ENCODE peak calls at places on chromosomes 2 and 18, in four cellular contexts. K is Calu3, O is tibial nerve, T is ovary. Z is an unnamed sample.

GRCh38 chr2:110858135-110858737 is 125.9 kb downstream of the ACOXL start:
- DNase-seq in T (no peak), O (no peak), K (no peak), Z (no peak)

GRCh38 chr18:43484710-43485109 is 207.4 kb upstream of the SYT4 start:
- DNase-seq in T (no peak), K (peak), O (no peak), Z (no peak)

GRCh38 chr2:234955091-234955511 is 3.3 kb downstream of the SH3BP4 start:
- DNase-seq in O (no peak), T (no peak), K (no peak), Z (no peak)

GRCh38 chr2:171210864-171211431 is 50.3 kb upstream of the TLK1 start:
- DNase-seq in O (no peak), K (no peak), T (no peak), Z (no peak)

GRCh38 chr2:136384541-136385303 is 266.8 kb upstream of the CXCR4 start:
- DNase-seq in T (no peak), K (peak), O (peak), Z (no peak)

GRCh38 chr2:236536727-236537398 is 32.8 kb upstream of the ACKR3 start:
- DNase-seq in O (no peak), T (no peak), K (no peak), Z (no peak)

GRCh38 chr2:73730810-73731209 is 6.3 kb downstream of the TPRKB start:
- DNase-seq in O (no peak), K (no peak), T (peak), Z (no peak)

GRCh38 chr2:167863377-167863776 is 384.0 kb downstream of the STK39 start:
- DNase-seq in T (no peak), K (no peak), O (no peak), Z (no peak)

GRCh38 chr2:72109904-72110303 is 37.8 kb downstream of the CYP26B1 start:
- DNase-seq in T (no peak), K (no peak), O (no peak), Z (no peak)

GRCh38 chr2:149037851-149038250 is 648 bp upstream of the LYPD6B start:
- DNase-seq in T (no peak), O (no peak), K (peak), Z (no peak)

GRCh38 chr2:119106301-119106897 is 52.2 kb downstream of the C1QL2 start:
- DNase-seq in K (peak), O (no peak), T (peak), Z (peak)

GRCh38 chr2:74516070-74516633 is 1.9 kb downstream of the TLX2 start:
- DNase-seq in T (no peak), O (no peak), K (no peak), Z (no peak)

GRCh38 chr2:225270861-225271260 is 128.6 kb upstream of the NYAP2 start:
- DNase-seq in O (peak), T (no peak), K (peak), Z (no peak)

GRCh38 chr2:104518256-104518655 is 335.7 kb upstream of the POU3F3 start:
- DNase-seq in O (no peak), K (no peak), T (no peak), Z (no peak)

GRCh38 chr2:174664084-174664759 is 66.6 kb upstream of the WIPF1 start:
- DNase-seq in K (no peak), T (no peak), O (no peak), Z (no peak)

GRCh38 chr2:219250044-219250781 is 2.8 kb upstream of the TUBA4B start:
- DNase-seq in K (no peak), O (no peak), T (no peak), Z (no peak)

GRCh38 chr2:29273004-29273703 is 157.9 kb downstream of the CLIP4 start:
- DNase-seq in K (no peak), T (no peak), O (no peak), Z (no peak)

GRCh38 chr2:47456851-47457250 is 53.9 kb downstream of the MSH2 start:
- DNase-seq in O (no peak), T (no peak), K (no peak), Z (no peak)

GRCh38 chr18:75489493-75490190 is 62.1 kb upstream of the SMIM21 start:
- DNase-seq in K (no peak), O (peak), T (peak), Z (no peak)

GRCh38 chr2:86048888-86049287 is 56.8 kb downstream of the POLR1A start:
- DNase-seq in K (no peak), T (peak), O (no peak), Z (no peak)

GRCh38 chr2:217475791-217476190 is 527.0 kb downstream of the TNS1 start:
- DNase-seq in O (no peak), T (no peak), K (no peak), Z (no peak)

GRCh38 chr2:240310201-240310600 is 125.3 kb upstream of the GPC1 start:
- DNase-seq in O (no peak), K (no peak), T (no peak), Z (no peak)

GRCh38 chr18:51391731-51392130 is 194.2 kb upstream of the MEX3C start:
- DNase-seq in K (no peak), T (no peak), O (no peak), Z (no peak)

GRCh38 chr2:181772777-181773176 is 92.5 kb upstream of the NEUROD1 start:
- DNase-seq in K (no peak), O (no peak), T (no peak), Z (no peak)

GRCh38 chr2:9199716-9200633 is 6.6 kb upstream of the ASAP2 start:
- DNase-seq in K (no peak), T (no peak), O (no peak), Z (no peak)

GRCh38 chr18:24590946-24591345 is 130.5 kb downstream of the HRH4 start:
- DNase-seq in T (no peak), K (no peak), O (no peak), Z (no peak)

GRCh38 chr2:112541315-112542122 is 746 bp upstream of the POLR1B start:
- DNase-seq in O (no peak), T (peak), K (peak), Z (peak)

GRCh38 chr2:17813015-17813741 is 3.1 kb upstream of the MSGN1 start:
- DNase-seq in O (no peak), T (no peak), K (no peak), Z (no peak)

GRCh38 chr2:203451686-203452085 is 83.4 kb downstream of the RAPH1 start:
- DNase-seq in T (no peak), K (no peak), O (no peak), Z (no peak)

GRCh38 chr18:2905802-2906521 is 59.2 kb downstream of the EMILIN2 start:
- DNase-seq in K (peak), T (peak), O (peak), Z (peak)

GRCh38 chr2:70371753-70372152 is 69.9 kb upstream of the FAM136A start:
- DNase-seq in K (no peak), T (no peak), O (no peak), Z (no peak)

GRCh38 chr2:163670929-163671328 is 64.9 kb downstream of the FIGN start:
- DNase-seq in O (no peak), T (no peak), K (no peak), Z (no peak)

GRCh38 chr2:64296150-64296500 is 151.9 kb upstream of the PELI1 start:
- DNase-seq in K (no peak), O (no peak), T (no peak), Z (no peak)

GRCh38 chr2:189370719-189371118 is 70.6 kb upstream of the WDR75 start:
- DNase-seq in K (no peak), T (no peak), O (no peak), Z (no peak)

DNA sequence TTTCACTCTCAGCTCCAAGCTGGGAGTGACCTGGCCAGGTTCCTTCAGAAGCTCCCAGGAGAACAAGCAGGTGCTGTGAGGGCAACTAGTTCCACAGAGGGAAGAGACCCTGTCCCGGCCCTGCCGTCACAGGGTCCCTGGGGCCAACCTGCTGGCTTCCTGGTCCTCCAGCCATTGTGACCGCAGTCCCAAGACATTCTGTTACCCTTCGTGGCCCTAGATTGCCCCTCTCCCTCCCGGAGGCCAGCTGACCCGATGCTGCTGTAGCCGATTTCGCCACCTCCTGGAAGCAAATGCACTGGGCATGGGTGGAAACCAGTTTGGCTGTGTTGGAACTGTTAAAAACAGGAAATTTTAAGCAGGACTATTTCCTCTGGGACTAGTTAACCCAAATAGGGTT is 55.4 kb downstream of the EPAS1 start:
- DNase-seq in T (no peak), K (no peak), O (no peak), Z (no peak)
- TF ChIP-seq CTCF in T (no peak), K (no peak), O (peak), Z (no peak)

GRCh38 chr2:196137271-196137670 is 34.1 kb downstream of the STK17B start:
- DNase-seq in K (no peak), T (no peak), O (no peak), Z (no peak)
- TF ChIP-seq CTCF in K (no peak), T (no peak), O (no peak), Z (no peak)

GRCh38 chr2:127530245-127531132 is 4.2 kb upstream of the IWS1 start:
- DNase-seq in T (no peak), O (no peak), K (no peak), Z (no peak)

GRCh38 chr2:127525692-127526141 is 572 bp downstream of the IWS1 start:
- DNase-seq in T (no peak), O (peak), K (no peak), Z (no peak)

GRCh38 chr2:127528487-127528886 is 2.2 kb upstream of the IWS1 start:
- DNase-seq in O (no peak), T (no peak), K (no peak), Z (no peak)

GRCh38 chr2:127526142-127526939 is at the start of gene IWS1:
- DNase-seq in K (peak), T (peak), O (peak), Z (peak)

GRCh38 chr2:127526940-127527804 is 883 bp upstream of the IWS1 start:
- DNase-seq in T (no peak), O (no peak), K (peak), Z (no peak)
- TF ChIP-seq CTCF in T (no peak), O (no peak), K (no peak), Z (no peak)

DNA sequence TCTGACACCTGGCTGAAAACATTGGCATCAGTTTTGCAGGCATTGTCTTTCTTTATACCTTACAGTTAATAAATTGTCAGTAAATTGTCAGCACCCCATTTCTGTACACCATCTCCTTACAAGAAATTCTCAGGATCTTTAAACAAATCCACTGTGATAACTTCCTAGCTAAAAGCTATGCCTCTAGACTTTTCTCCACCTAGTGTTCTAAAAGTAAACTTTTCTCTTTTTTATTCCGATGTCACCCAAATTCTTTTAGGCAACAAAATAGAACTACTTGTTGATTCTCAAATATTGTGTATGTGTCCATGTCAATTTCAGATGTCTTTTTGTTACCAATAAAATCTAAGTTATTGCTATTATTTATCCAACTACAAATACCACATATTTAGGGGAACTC is 617.4 kb upstream of the NRXN1 start:
- DNase-seq in T (no peak), O (no peak), K (no peak), Z (no peak)
- TF ChIP-seq CTCF in T (no peak), O (no peak), K (no peak), Z (peak)

GRCh38 chr2:131674174-131674507 is 146.5 kb downstream of the CCDC74A start:
- DNase-seq in T (no peak), K (no peak), O (no peak), Z (no peak)
- TF ChIP-seq CTCF in T (no peak), K (no peak), O (no peak), Z (no peak)

GRCh38 chr18:58527116-58528010 is 101.5 kb downstream of the ALPK2 start:
- DNase-seq in K (no peak), T (no peak), O (no peak), Z (no peak)

GRCh38 chr18:58525928-58526424 is 102.9 kb downstream of the ALPK2 start:
- DNase-seq in T (no peak), O (no peak), K (no peak), Z (no peak)

GRCh38 chr18:58525517-58525916 is 103.4 kb downstream of the ALPK2 start:
- DNase-seq in T (no peak), K (no peak), O (no peak), Z (no peak)

GRCh38 chr18:58528011-58528367 is 100.9 kb downstream of the ALPK2 start:
- DNase-seq in O (no peak), T (no peak), K (no peak), Z (no peak)

DNA sequence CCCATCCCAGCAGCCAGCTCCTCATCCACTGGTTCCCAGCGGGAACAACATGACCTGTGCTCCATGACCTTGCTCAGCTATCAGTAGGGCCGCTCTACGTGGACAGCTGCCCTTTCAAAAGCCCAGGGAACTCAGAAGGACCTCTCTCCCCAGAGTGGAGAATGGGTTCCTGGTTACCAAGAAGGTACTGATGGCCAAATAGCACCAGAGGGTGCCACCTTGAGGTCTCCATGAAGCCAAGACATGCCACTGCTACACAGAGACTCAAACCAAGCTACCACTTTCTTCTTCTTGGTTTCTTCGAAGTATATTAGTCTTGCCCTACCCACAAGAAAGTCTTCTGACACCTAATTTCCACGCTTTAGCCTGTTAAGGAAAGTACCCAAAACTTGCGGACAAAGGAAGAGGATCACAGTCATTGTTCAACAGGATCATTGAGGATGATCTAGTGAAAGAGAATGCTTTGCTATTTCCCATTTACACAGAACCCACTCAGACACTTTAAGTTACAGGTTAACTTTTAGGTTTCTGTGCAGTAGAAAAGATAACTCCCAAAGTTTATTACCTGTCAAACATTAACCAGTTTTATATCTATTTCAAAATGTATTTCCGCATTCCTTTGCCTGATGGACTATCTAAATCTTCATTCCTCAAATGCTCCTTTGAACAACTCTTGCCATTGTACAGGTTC is 102.3 kb downstream of the ALPK2 start:
- DNase-seq in O (no peak), T (no peak), K (no peak), Z (no peak)
- TF ChIP-seq CTCF in O (no peak), T (no peak), K (no peak), Z (no peak)

DNA sequence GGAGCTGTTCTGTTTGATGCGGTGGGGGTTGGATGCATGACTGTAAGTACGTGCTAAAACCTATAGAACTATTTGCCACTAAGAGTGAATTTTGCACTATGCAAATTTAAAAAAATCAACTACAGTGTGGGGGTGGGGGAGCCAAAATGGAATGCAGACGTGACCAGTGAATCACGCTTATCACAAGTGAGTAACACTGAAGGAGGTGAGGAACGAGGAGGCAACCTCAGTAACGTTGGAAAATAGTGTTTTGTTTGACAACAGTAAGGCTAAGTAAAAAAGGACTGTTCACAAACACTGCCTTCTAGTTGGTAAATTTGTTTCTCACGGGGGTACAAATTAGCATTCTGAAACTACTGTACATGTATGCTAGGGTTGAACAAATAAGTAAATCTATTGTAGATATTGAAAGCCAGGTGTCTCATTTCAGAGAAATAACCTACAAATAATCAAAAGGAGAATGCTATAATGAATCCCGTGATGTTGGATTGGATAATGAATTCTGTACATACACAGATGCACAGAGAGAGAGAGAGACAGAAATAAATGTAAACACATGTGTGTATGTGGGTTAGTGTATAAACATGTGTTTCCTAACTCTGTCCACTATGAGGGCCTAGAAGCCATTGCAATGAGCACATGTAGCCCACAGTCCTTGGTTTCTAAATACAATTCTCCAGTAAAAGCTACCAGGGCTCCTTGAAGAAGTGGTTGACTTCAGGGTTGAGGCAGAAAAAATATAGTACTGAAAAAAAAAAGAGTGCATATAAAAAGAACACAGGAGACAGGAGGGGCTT is 109.3 kb downstream of the INHBB start:
- DNase-seq in K (no peak), O (no peak), T (no peak), Z (no peak)
- TF ChIP-seq CTCF in K (no peak), O (no peak), T (no peak), Z (no peak)

GRCh38 chr18:10417679-10418078 is 36.8 kb upstream of the APCDD1 start:
- DNase-seq in T (no peak), O (peak), K (no peak), Z (no peak)
- TF ChIP-seq CTCF in T (no peak), O (no peak), K (no peak), Z (no peak)

GRCh38 chr2:42794271-42795046 is 2.1 kb upstream of the HAAO start:
- DNase-seq in T (no peak), K (peak), O (no peak), Z (peak)

GRCh38 chr2:42793314-42794270 is 1.2 kb upstream of the HAAO start:
- DNase-seq in K (no peak), T (peak), O (peak), Z (no peak)

GRCh38 chr2:42791606-42792005 is 777 bp downstream of the HAAO start:
- DNase-seq in T (no peak), O (no peak), K (no peak), Z (no peak)

GRCh38 chr2:42792087-42792582 is 248 bp downstream of the HAAO start:
- DNase-seq in K (no peak), T (no peak), O (no peak), Z (no peak)

DNA sequence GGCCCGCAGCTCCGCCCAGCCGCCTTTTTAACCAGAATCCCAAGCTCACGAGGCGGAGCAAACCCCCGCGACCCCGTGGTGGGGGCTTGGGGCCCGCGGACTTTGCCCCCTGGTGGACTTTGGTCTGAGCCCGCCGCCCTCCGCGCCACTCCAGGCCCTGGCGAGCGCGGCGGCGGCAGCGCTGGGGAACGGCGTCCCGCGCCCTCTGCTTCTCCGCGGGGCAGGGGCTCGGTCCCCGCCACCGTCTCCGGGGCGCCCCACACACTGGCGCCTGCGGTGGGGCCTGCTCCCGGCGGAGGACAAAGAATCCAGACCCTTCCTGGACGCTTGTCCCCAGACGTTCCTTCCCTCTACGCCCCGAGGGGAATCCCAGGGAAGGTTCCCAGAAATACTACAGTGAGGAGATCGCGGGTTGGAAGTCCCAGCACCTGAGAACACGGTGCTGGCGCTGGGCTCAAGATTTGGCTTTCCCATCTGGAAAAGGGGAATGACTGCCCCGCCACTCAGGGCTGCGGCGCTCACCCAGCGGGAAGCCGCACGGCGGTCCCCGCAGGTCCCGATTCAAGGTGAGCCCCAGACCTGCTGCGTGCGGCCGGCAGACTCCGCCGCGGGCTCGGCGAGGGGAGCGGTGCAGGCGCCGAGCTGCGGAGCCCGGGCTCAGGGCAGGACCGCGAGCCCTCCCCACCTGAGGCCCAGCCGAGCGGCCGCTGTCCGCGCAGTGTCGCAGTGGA is at the start of gene HAAO:
- DNase-seq in K (peak), T (peak), O (no peak), Z (peak)
- TF ChIP-seq CTCF in K (peak), T (peak), O (peak), Z (peak)